ENCODE peak calls at places on chromosomes 13 and 19, in four cellular contexts. W is left ventricle myocardium inferior, X is colonic mucosa, C is psoas muscle. O is an unnamed sample. For H3K4me1, the result is how much of the 10 kb centered on the place peaks cover.

GRCh38 chr19:19873381-19873780 is 7.7 kb downstream of the ZNF253 start:
- DNase-seq in X (no peak), W (no peak), C (no peak), O (no peak)

GRCh38 chr13:45361596-45362206 is 20.7 kb upstream of the TPT1 start:
- DNase-seq in W (no peak), C (no peak), X (no peak), O (no peak)

GRCh38 chr13:111900390-111901180 is 166.4 kb upstream of the SOX1 start:
- DNase-seq in W (no peak), C (no peak), X (no peak), O (no peak)

GRCh38 chr19:814108-815078 is 7.4 kb downstream of the PLPPR3 start:
- DNase-seq in W (no peak), C (no peak), X (no peak), O (peak)

GRCh38 chr19:38928406-38929001 is 2.1 kb downstream of the SARS2 start:
- DNase-seq in C (no peak), W (no peak), X (no peak), O (no peak)

GRCh38 chr13:40812102-40812501 is 22.7 kb downstream of the SLC25A15 start:
- DNase-seq in W (no peak), X (no peak), C (no peak), O (no peak)

GRCh38 chr13:76994281-76994680 is 2.4 kb downstream of the CLN5 start:
- DNase-seq in X (no peak), W (no peak), C (no peak), O (no peak)

GRCh38 chr13:110062077-110062776 is 244.7 kb downstream of the COL4A1 start:
- DNase-seq in W (peak), C (peak), X (no peak), O (peak)

GRCh38 chr19:38661996-38662395 is 14.5 kb downstream of the ACTN4 start:
- DNase-seq in C (no peak), X (peak), W (no peak), O (no peak)

GRCh38 chr19:33384983-33385382 is 11.5 kb downstream of the CEBPG start:
- DNase-seq in W (no peak), C (no peak), X (no peak), O (no peak)

GRCh38 chr13:90702050-90702449 is 645.4 kb upstream of the MIR17HG start:
- DNase-seq in W (no peak), C (no peak), X (no peak), O (no peak)

GRCh38 chr13:48400820-48401219 is 12.1 kb downstream of the LPAR6 start:
- DNase-seq in C (no peak), W (no peak), X (no peak), O (no peak)

GRCh38 chr19:22602631-22603272 is 31.4 kb upstream of the ZNF492 start:
- DNase-seq in X (no peak), W (no peak), C (no peak), O (no peak)

GRCh38 chr13:25860862-25861261 is 191.0 kb downstream of the SHISA2 start:
- DNase-seq in C (no peak), W (no peak), X (no peak), O (no peak)

GRCh38 chr19:36113895-36114762 is 546 bp downstream of the POLR2I start:
- DNase-seq in W (no peak), C (peak), X (no peak), O (no peak)

GRCh38 chr13:112522578-112522977 is 65.4 kb downstream of the TUBGCP3 start:
- DNase-seq in W (no peak), C (no peak), X (no peak), O (no peak)

GRCh38 chr19:9875796-9876195 is 40.7 kb downstream of the PIN1 start:
- DNase-seq in C (no peak), W (no peak), X (no peak), O (no peak)

GRCh38 chr19:789473-790052 is 7.7 kb upstream of the PTBP1 start:
- DNase-seq in C (peak), X (no peak), W (no peak), O (peak)

GRCh38 chr19:40610396-40611064 is 9.4 kb downstream of the LTBP4 start:
- DNase-seq in W (peak), C (peak), X (peak), O (peak)

GRCh38 chr19:940591-941291 is 14.9 kb downstream of the ARID3A start:
- DNase-seq in X (peak), C (peak), W (peak), O (no peak)

DNA sequence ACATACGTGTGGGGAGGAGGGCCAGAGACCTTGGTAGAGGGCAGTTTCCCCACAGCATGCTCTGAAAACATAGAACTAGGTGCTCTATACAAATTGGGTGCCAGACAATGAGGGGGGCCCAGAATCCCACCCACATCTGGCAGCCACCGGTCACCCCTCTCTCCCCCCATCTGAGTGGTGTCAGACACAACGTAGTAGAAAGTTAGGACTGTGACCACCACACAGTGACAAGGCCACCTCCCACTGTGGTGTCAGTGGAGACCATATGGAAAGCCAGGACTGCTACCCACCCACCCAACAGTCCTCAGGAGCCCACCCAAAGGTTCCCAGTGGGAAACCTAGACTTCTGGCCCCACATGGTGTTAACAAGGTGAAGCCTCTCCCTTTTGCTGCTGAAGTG is 2.1 kb upstream of the ATP4B start:
- DNase-seq in X (no peak), W (peak), C (no peak), O (no peak)
- H3K4me1 ChIP-seq in X (under half), W (under half), C (under half), O (under half)

DNA sequence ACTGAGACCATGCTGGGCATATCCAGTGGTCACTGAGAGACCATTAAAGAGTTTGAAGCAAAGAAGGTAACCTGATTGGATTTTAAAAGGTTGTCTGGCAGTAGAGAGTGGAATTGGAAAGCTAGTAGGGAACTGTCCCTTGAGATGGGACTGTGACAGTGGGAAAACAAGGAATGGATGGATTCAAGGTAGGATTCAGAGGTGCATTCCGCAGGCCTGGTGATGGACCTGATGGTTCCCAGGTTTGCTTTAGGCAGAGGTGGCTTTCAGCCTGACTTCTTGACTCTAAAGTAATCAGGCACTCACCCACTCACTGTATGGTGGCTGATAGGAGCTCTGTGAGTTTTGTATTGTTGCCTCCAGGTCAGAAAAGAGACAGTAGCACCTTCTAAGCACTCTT is 73.0 kb downstream of the DHRS12 start:
- DNase-seq in X (no peak), W (no peak), C (no peak), O (no peak)
- H3K27ac ChIP-seq in X (no peak), W (peak), C (no peak), O (no peak)

GRCh38 chr19:29292562-29292961 is 79.6 kb upstream of the UQCRFS1 start:
- DNase-seq in X (no peak), W (no peak), C (no peak), O (no peak)

GRCh38 chr19:29292146-29292545 is 79.2 kb upstream of the UQCRFS1 start:
- DNase-seq in X (no peak), C (no peak), W (no peak), O (no peak)

GRCh38 chr19:29294343-29294811 is 81.4 kb upstream of the UQCRFS1 start:
- DNase-seq in C (no peak), W (no peak), X (no peak), O (no peak)

GRCh38 chr19:29293292-29293691 is 80.3 kb upstream of the UQCRFS1 start:
- DNase-seq in X (no peak), W (no peak), C (no peak), O (no peak)

GRCh38 chr19:29293736-29294342 is 80.9 kb upstream of the UQCRFS1 start:
- DNase-seq in W (no peak), X (no peak), C (no peak), O (no peak)
- TF ChIP-seq CTCF in W (no peak), X (no peak), C (no peak), O (no peak)

DNA sequence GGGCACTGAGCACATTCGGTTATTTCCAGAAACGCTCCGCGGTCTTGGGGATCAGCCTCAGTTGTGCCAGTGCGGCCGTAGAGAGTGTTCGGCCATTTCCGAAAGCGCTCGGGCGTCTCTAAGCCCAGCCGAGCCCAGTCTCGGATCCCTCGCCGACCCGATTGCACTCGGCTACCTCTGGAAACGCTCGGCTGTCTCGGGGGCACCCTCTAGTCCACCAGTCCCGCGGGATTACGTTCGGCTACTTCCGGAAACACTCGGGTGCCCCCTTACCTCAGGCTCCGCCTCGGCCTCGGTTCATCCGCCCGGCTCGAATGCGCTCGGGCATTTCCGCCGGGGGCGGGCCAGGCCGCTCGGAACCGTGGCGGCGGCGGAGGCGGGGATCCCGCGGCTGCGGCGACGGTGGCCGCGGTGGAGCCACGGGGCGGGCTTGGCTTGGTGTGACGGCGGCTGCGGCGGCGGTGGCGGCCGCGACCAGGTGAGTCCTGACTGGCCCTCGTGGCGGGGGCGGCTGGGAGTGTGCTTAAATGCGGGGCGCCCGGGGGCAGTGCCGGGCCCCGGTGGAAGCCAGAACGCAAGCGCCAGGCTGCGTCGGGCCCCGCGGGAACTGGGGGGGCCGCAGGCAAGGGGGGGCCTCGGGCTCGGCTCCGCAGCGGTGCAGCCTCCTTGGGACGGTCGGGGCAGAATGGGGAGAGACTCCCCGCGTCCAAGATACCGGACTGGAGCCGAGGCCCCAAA is at the start of gene PIK3R2:
- DNase-seq in X (peak), C (peak), W (peak), O (peak)
- H3K4me1 ChIP-seq in X (under half), C (under half), W (half or more), O (under half)

GRCh38 chr19:45103200-45103624 is 10.2 kb downstream of the PPP1R37 start:
- DNase-seq in C (no peak), X (no peak), W (peak), O (no peak)

GRCh38 chr19:45101796-45102195 is 8.8 kb downstream of the PPP1R37 start:
- DNase-seq in C (no peak), X (no peak), W (no peak), O (no peak)

GRCh38 chr19:45102481-45102880 is 9.5 kb downstream of the PPP1R37 start:
- DNase-seq in C (no peak), W (no peak), X (no peak), O (no peak)

GRCh38 chr19:45104658-45105384 is 11.8 kb downstream of the PPP1R37 start:
- DNase-seq in W (no peak), X (no peak), C (no peak), O (no peak)

GRCh38 chr19:45103625-45104319 is 10.8 kb downstream of the PPP1R37 start:
- DNase-seq in W (no peak), X (no peak), C (no peak), O (peak)
- H3K27ac ChIP-seq in W (peak), X (no peak), C (no peak), O (peak)

DNA sequence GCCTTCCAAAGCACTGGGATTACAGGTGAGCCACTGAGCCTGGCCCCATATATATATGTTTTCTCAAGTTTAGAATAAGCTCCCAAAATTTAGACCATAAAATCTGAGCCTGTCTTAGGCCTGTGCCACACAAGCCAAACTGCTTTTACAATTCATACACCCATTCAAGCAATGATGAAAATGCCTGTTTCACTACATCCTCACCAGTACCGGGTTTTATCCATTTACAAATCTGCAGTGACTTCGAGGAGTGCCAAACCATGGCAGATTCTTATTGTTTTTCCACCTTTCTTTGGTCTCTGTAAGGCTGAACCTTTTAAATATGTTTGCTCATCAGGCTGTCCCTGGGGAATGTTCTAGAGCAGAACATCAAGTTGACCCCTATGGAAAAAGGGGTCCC is 9.6 kb upstream of the NFIC start:
- DNase-seq in C (no peak), X (no peak), W (no peak), O (no peak)
- TF ChIP-seq CTCF in C (no peak), X (no peak), W (no peak), O (no peak)

GRCh38 chr13:97222934-97223710 is 989 bp downstream of the MBNL2 start:
- DNase-seq in C (no peak), X (no peak), W (no peak), O (no peak)
- H3K4me1 ChIP-seq in C (under half), X (under half), W (half or more), O (under half)

DNA sequence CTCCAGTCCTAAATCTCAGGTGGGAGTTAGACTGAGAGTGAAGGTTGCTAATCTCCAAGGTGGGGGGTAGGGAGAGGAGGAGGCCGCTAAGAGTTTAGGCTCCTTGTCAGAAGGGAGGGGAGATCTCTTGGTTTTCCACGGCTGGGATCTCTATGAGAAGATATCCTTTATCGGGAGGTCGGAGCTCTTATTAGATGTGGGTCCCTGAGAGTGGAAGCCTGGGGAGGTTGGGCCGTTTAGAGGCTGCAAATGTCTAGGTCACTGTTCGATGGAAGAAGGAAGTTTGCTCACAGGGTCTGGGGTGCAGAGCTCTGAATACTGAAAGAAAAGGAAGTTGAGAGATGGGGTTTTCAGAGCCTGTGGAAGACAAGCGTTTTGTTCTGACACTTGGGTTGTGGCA is 3.8 kb downstream of the MYADM start:
- DNase-seq in W (no peak), C (no peak), X (no peak), O (no peak)
- H3K27ac ChIP-seq in W (peak), C (no peak), X (no peak), O (no peak)

GRCh38 chr13:92225861-92226260 is 827.4 kb downstream of the GPC5 start:
- DNase-seq in X (no peak), W (no peak), C (no peak), O (no peak)

GRCh38 chr13:92224052-92224821 is 825.8 kb downstream of the GPC5 start:
- DNase-seq in W (no peak), C (no peak), X (no peak), O (no peak)

GRCh38 chr13:92221916-92222315 is 823.5 kb downstream of the GPC5 start:
- DNase-seq in C (no peak), W (no peak), X (no peak), O (no peak)

DNA sequence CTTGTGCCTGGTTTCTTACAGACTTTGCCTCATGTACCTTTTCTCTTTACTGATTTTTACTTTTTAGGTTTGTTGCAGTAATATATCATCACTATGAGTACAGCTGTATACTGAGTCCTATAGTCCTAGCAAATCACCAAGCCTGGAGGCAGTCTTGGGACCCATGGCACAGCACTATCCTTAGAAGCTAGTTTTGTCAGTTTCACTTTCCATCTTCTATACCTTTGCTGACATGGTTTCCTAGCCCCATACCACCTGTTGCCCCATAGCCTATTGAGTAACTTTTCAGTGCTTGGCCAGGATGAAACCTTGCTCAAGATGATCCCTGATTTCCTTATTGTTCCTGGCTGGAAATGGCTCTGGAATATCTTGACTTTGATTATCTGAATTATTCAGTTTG is 826.4 kb downstream of the GPC5 start:
- DNase-seq in W (no peak), X (no peak), C (no peak), O (no peak)
- TF ChIP-seq CTCF in W (no peak), X (no peak), C (no peak), O (no peak)

DNA sequence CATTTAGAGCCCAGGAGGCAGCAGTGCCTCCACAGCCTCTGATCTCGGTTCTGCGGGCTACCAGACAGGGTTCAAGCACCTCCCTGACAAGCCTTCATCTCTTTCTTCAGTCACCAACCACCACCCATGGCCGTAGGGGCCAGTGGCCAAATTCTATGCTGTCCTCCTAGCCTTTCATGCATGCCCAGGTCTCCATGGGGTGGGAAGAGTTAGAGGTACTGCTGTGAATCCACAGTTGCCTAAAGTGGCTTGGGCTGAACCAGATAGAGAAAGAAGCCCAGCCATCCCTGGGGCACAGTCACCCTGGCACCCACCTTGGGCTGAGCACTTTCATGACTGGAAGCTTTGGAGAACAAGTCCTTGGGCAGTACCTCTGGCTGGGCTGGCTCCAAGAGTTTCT is 97.4 kb downstream of the ZDHHC20 start:
- DNase-seq in X (no peak), C (no peak), W (no peak), O (no peak)
- H3K4me1 ChIP-seq in X (under half), C (under half), W (under half), O (under half)

O was measured in heart right ventricle.